ENCODE peak calls at places on chromosomes 12 and 14, in seven cellular contexts. M, C, K, D, Z, F and X are unnamed samples.

GRCh38 chr12:92505373-92506340 is 197.1 kb upstream of the PLEKHG7 start:
- DNase-seq in K (peak; percentile 60), D (peak; percentile 68), M (peak; percentile 50), F (no peak), C (peak; percentile 57), Z (peak; percentile 69), X (peak; percentile 84)

GRCh38 chr12:16330554-16330953 is 16.9 kb upstream of the MGST1 start:
- DNase-seq in K (no peak), M (no peak), D (no peak), C (no peak), F (no peak), Z (no peak), X (no peak)

GRCh38 chr12:68271346-68271745 is 17.9 kb upstream of the IL22 start:
- DNase-seq in C (peak; percentile 92), D (no peak), Z (no peak), K (no peak), F (no peak), M (no peak), X (no peak)

GRCh38 chr14:93059917-93060545 is 55.7 kb downstream of the ITPK1 start:
- DNase-seq in C (no peak), F (no peak), K (no peak), M (no peak), Z (no peak), D (no peak), X (no peak)

GRCh38 chr12:26150737-26151450 is 26.1 kb upstream of the BHLHE41 start:
- DNase-seq in M (no peak), C (peak; percentile 69), Z (no peak), D (no peak), K (no peak), F (no peak), X (no peak)

GRCh38 chr14:74425525-74426201 is 347 bp downstream of the SYNDIG1L start:
- DNase-seq in K (no peak), C (peak; percentile 21), D (peak; percentile 33), M (peak; percentile 28), Z (peak; percentile 28), F (peak; percentile 94), X (peak; percentile 77)

GRCh38 chr12:116284401-116284800 is 6.9 kb upstream of the MED13L start:
- DNase-seq in M (no peak), F (no peak), D (no peak), Z (no peak), C (no peak), K (no peak), X (no peak)

GRCh38 chr12:132428872-132429121 is 61.2 kb upstream of the FBRSL1 start:
- DNase-seq in K (peak; percentile 39), D (no peak), F (no peak), C (no peak), M (no peak), Z (no peak), X (no peak)

GRCh38 chr14:105149146-105149781 is 19.3 kb downstream of the JAG2 start:
- DNase-seq in F (peak; percentile 46), C (no peak), D (peak; percentile 19), M (peak; percentile 2), K (no peak), Z (no peak), X (peak; percentile 24)

DNA sequence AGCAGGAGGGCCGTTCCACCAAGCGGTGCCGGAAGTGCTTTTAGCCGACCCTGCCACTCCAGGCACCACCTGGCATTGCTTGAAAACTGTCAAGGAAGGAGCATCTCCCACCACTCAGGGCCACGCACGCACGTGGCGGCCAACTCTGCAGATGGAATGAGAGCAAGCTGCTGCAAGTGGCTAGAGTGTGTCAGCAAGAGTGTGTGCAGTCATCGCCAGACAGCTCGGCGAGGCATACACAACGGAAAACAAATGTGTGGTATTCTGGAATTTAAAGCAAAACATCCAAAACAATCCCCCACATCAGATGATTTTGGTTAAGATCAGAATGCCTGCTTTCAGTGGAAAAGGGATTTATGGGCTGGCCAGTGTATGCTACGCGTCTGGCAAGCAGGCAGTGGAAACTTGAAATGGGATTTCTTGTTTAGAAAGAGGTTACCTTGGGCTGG is 11.2 kb downstream of the CD9 start:
- DNase-seq in K (no peak), D (no peak), M (no peak), F (no peak), Z (no peak), C (peak; percentile 89), X (no peak)
- H3K4me1 ChIP-seq in K (peaks cover 97% of the 10 kb centered on the region), D (peaks cover 78% of the 10 kb centered on the region), M (no peaks in the 10 kb centered on the region), F (peaks cover 45% of the 10 kb centered on the region), Z (peaks cover 98% of the 10 kb centered on the region), C (peaks cover 43% of the 10 kb centered on the region), X (peaks cover 17% of the 10 kb centered on the region)

DNA sequence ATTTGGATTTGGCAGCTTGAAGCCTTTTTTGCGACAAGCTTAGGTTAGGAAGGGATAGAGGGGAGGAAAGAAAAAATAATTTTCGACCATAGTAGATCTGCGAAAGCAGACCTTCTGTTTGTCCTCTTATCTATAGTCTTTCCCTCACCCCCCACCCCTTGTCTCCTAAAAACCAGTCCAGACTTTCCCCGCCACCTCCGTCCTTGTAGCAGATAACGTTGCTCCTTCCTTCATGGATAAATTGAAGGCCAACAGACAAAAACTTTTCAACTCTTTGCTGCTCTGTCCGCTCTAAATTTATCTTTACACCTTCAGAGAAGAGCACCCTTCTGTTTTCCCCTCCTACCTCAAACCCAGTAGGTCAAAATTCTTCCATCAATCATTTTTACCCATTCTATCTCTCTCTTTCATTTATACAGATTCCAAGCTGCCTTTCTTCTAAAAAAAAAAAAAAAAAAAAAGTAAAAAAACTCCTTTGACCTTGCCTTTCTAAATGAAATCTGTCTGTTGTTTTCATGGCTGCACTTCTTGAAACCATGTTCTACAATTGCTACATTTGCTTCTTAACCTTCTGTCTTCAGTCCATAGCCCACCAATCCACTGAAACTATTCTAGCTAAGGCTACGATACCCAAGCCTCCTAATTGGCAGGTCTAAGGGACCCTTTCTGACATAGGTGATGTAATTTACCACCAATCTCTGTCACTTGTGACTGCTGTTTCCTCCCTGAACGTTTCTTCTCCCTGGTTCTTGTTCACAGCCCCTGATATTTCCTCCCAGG is 11.1 kb upstream of the NEMF start:
- DNase-seq in K (no peak), F (no peak), C (peak; percentile 29), D (no peak), Z (no peak), M (peak; percentile 57), X (no peak)
- H3K27ac ChIP-seq in K (peak overlapping the region; percentile 96), F (peak overlapping the region; percentile 75), C (peak overlapping the region; percentile 94), D (peak overlapping the region; percentile 98), Z (peak overlapping the region; percentile 95), M (peak overlapping the region; percentile 95), X (peak overlapping the region; percentile 94)

GRCh38 chr14:24339284-24340151 is at the start of gene RIPK3:
- DNase-seq in K (peak; percentile 80), M (peak; percentile 72), F (peak; percentile 77), Z (peak; percentile 87), D (peak; percentile 57), C (peak; percentile 20), X (peak; percentile 71)
- H3K4me3 ChIP-seq in K (peak within 1 kb of the TSS; percentile 51), M (peak within 1 kb of the TSS; percentile 96), F (peak within 1 kb of the TSS; percentile 72), Z (peak within 1 kb of the TSS; percentile 60), D (peak within 1 kb of the TSS; percentile 57), C (peak within 1 kb of the TSS; percentile 52), X (peak within 1 kb of the TSS; percentile 50)

DNA sequence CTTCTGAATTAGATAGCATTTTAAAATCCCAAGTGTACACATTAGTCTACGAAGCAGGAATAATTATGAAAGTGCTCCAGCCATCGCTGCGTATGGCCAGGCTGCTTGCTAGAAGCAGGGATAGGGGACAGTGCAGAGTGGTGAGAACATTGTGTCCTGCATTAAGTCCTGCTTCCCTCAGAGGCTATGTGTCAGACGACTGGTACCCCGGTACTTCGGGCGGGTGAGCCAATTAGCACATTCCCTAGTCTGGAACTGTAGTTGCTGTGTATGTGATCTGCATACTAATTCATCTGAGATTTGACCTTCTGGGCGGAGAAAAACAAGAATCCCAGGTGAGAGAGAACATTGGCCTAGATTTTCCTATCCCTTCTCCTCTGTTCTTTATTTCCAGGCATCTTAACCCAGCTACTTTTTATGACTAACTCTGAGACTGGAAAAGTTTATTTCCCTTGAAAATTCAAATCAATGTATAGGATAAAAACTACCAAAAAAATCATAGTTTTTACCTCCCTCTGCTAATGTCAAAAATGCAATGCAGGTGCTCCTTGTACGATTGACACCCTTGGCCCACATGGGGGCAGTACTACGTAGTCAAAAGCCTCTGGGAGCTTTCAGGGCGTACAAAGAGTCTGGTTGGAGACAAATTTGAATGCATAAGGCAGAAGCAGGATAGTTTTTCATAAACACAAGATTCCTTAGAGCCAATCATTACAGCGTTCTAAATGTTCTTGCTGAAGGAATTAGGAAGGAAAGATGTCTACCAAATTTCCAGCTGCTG is 764.3 kb downstream of the NOVA1 start:
- DNase-seq in Z (peak; percentile 11), C (peak; percentile 17), D (peak; percentile 20), K (peak; percentile 27), M (no peak), F (peak; percentile 48), X (no peak)
- H3K4me1 ChIP-seq in Z (no peaks in the 10 kb centered on the region), C (no peaks in the 10 kb centered on the region), D (no peaks in the 10 kb centered on the region), K (no peaks in the 10 kb centered on the region), M (no peaks in the 10 kb centered on the region), F (peaks cover 2% of the 10 kb centered on the region), X (no peaks in the 10 kb centered on the region)

GRCh38 chr14:68941820-68942219 is 37.3 kb downstream of the ACTN1 start:
- DNase-seq in K (peak; percentile 34), M (no peak), C (peak; percentile 96), D (peak; percentile 73), F (peak; percentile 74), Z (peak; percentile 53), X (peak; percentile 71)
- H3K27ac ChIP-seq in K (peak overlapping the region; percentile 85), M (no peak overlapping the region), C (peak overlapping the region; percentile 98), D (peak overlapping the region; percentile 81), F (no peak overlapping the region), Z (peak overlapping the region; percentile 95), X (no peak overlapping the region)

GRCh38 chr12:459050-459429 is 699 bp upstream of the B4GALNT3 start:
- DNase-seq in M (no peak), K (no peak), C (no peak), F (no peak), Z (no peak), D (no peak), X (no peak)
- H3K4me3 ChIP-seq in M (peak overlapping the region; percentile 72), K (peak overlapping the region; percentile 56), C (no peak overlapping the region), F (peak overlapping the region; percentile 72), Z (peak overlapping the region; percentile 70), D (peak overlapping the region; percentile 79), X (peak overlapping the region; percentile 94)

GRCh38 chr14:24368215-24368561 is 204 bp downstream of the NFATC4 start:
- DNase-seq in C (no peak), K (no peak), Z (no peak), D (no peak), M (no peak), F (peak; percentile 78), X (no peak)
- H3K4me1 ChIP-seq in C (peaks cover 33% of the 10 kb centered on the region), K (peaks cover 60% of the 10 kb centered on the region), Z (peaks cover 19% of the 10 kb centered on the region), D (peaks cover 48% of the 10 kb centered on the region), M (peaks cover 12% of the 10 kb centered on the region), F (no peaks in the 10 kb centered on the region), X (no peaks in the 10 kb centered on the region)